ENCODE peak calls at places on chromosomes 16 and 17, in five cellular contexts. One of them, this sample, is unnamed.
A peak's percentile ranks its signal among the peaks of the same experiment; 100 is the strongest.

GRCh38 chr17:70552230-70552981 is 383.1 kb downstream of the KCNJ2 start:
- DNase-seq in NCI-H2171 treated with DMSO at 0.1 percent for 48 hours: peak; percentile 67
- DNase-seq in CD8-positive, alpha-beta T cell: no peak
- DNase-seq in RPMI7951: peak; percentile 34
- DNase-seq in stomach: no peak
- DNase-seq in this sample: peak; percentile 78

GRCh38 chr17:39908789-39909352 is 9.6 kb downstream of the GSDMB start:
- DNase-seq in NCI-H2171 treated with DMSO at 0.1 percent for 48 hours: no peak
- DNase-seq in CD8-positive, alpha-beta T cell: no peak
- DNase-seq in RPMI7951: no peak
- DNase-seq in stomach: no peak
- DNase-seq in this sample: no peak

GRCh38 chr17:45848868-45849535 is 4.3 kb downstream of the SPPL2C start:
- DNase-seq in NCI-H2171 treated with DMSO at 0.1 percent for 48 hours: no peak
- DNase-seq in CD8-positive, alpha-beta T cell: no peak
- DNase-seq in RPMI7951: no peak
- DNase-seq in stomach: no peak
- DNase-seq in this sample: peak; percentile 76

GRCh38 chr16:69762843-69763556 is 868 bp downstream of the WWP2 start:
- DNase-seq in NCI-H2171 treated with DMSO at 0.1 percent for 48 hours: no peak
- DNase-seq in CD8-positive, alpha-beta T cell: no peak
- DNase-seq in RPMI7951: peak; percentile 18
- DNase-seq in stomach: no peak
- DNase-seq in this sample: peak; percentile 26

GRCh38 chr17:42456223-42457106 is 2.2 kb upstream of the ATP6V0A1 start:
- DNase-seq in NCI-H2171 treated with DMSO at 0.1 percent for 48 hours: peak; percentile 23
- DNase-seq in CD8-positive, alpha-beta T cell: no peak
- DNase-seq in RPMI7951: peak; percentile 73
- DNase-seq in stomach: no peak
- DNase-seq in this sample: peak; percentile 78

GRCh38 chr16:19513377-19514053 is 8.4 kb downstream of the GDE1 start:
- DNase-seq in NCI-H2171 treated with DMSO at 0.1 percent for 48 hours: no peak
- DNase-seq in CD8-positive, alpha-beta T cell: no peak
- DNase-seq in RPMI7951: no peak
- DNase-seq in stomach: no peak
- DNase-seq in this sample: no peak

GRCh38 chr17:74386397-74386796 is 19.1 kb downstream of the GPR142 start:
- DNase-seq in NCI-H2171 treated with DMSO at 0.1 percent for 48 hours: no peak
- DNase-seq in CD8-positive, alpha-beta T cell: no peak
- DNase-seq in RPMI7951: peak; percentile 86
- DNase-seq in stomach: no peak
- DNase-seq in this sample: peak; percentile 9

GRCh38 chr17:28684963-28685362 is 23.0 kb downstream of the SUPT6H start:
- DNase-seq in NCI-H2171 treated with DMSO at 0.1 percent for 48 hours: peak; percentile 96
- DNase-seq in CD8-positive, alpha-beta T cell: no peak
- DNase-seq in RPMI7951: peak; percentile 51
- DNase-seq in stomach: no peak
- DNase-seq in this sample: peak; percentile 46

GRCh38 chr17:10871914-10872313 is 34.0 kb upstream of the PIRT start:
- DNase-seq in NCI-H2171 treated with DMSO at 0.1 percent for 48 hours: peak; percentile 60
- DNase-seq in CD8-positive, alpha-beta T cell: no peak
- DNase-seq in RPMI7951: no peak
- DNase-seq in stomach: peak; percentile 67
- DNase-seq in this sample: no peak

GRCh38 chr17:15255713-15256454 is 9.2 kb downstream of the PMP22 start:
- DNase-seq in NCI-H2171 treated with DMSO at 0.1 percent for 48 hours: no peak
- DNase-seq in CD8-positive, alpha-beta T cell: no peak
- DNase-seq in RPMI7951: peak; percentile 55
- DNase-seq in stomach: no peak
- DNase-seq in this sample: peak; percentile 59

GRCh38 chr16:12061336-12062055 is 85.0 kb downstream of the SNX29 start:
- DNase-seq in NCI-H2171 treated with DMSO at 0.1 percent for 48 hours: no peak
- DNase-seq in CD8-positive, alpha-beta T cell: no peak
- DNase-seq in RPMI7951: peak; percentile 54
- DNase-seq in stomach: no peak
- DNase-seq in this sample: peak; percentile 18

GRCh38 chr16:1042776-1043349 is 29.7 kb upstream of the SSTR5 start:
- DNase-seq in NCI-H2171 treated with DMSO at 0.1 percent for 48 hours: peak; percentile 21
- DNase-seq in CD8-positive, alpha-beta T cell: no peak
- DNase-seq in RPMI7951: no peak
- DNase-seq in stomach: no peak
- DNase-seq in this sample: no peak

GRCh38 chr17:61460796-61461585 is 8.8 kb downstream of the TBX4 start:
- DNase-seq in NCI-H2171 treated with DMSO at 0.1 percent for 48 hours: no peak
- DNase-seq in CD8-positive, alpha-beta T cell: no peak
- DNase-seq in RPMI7951: no peak
- DNase-seq in stomach: no peak
- DNase-seq in this sample: no peak

GRCh38 chr17:35797918-35798317 is 2.5 kb upstream of the MMP28 start:
- DNase-seq in NCI-H2171 treated with DMSO at 0.1 percent for 48 hours: no peak
- DNase-seq in CD8-positive, alpha-beta T cell: no peak
- DNase-seq in RPMI7951: no peak
- DNase-seq in stomach: no peak
- DNase-seq in this sample: no peak

GRCh38 chr16:2242598-2242997 is 6.4 kb downstream of the DNASE1L2 start:
- DNase-seq in NCI-H2171 treated with DMSO at 0.1 percent for 48 hours: no peak
- DNase-seq in CD8-positive, alpha-beta T cell: no peak
- DNase-seq in RPMI7951: no peak
- DNase-seq in stomach: no peak
- DNase-seq in this sample: no peak

GRCh38 chr17:72151565-72152391 is 31.0 kb downstream of the SOX9 start:
- DNase-seq in NCI-H2171 treated with DMSO at 0.1 percent for 48 hours: no peak
- DNase-seq in CD8-positive, alpha-beta T cell: no peak
- DNase-seq in RPMI7951: peak; percentile 98
- DNase-seq in stomach: peak; percentile 82
- DNase-seq in this sample: peak; percentile 95

GRCh38 chr16:53055603-53056527 is 1.1 kb downstream of the CHD9 start:
- DNase-seq in NCI-H2171 treated with DMSO at 0.1 percent for 48 hours: no peak
- DNase-seq in CD8-positive, alpha-beta T cell: no peak
- DNase-seq in RPMI7951: peak; percentile 74
- DNase-seq in stomach: no peak
- DNase-seq in this sample: peak; percentile 59

GRCh38 chr17:34584805-34585416 is 5.5 kb downstream of the TMEM132E start:
- DNase-seq in NCI-H2171 treated with DMSO at 0.1 percent for 48 hours: peak; percentile 37
- DNase-seq in CD8-positive, alpha-beta T cell: no peak
- DNase-seq in RPMI7951: peak; percentile 46
- DNase-seq in stomach: no peak
- DNase-seq in this sample: peak; percentile 6

GRCh38 chr16:66651474-66651765 is 45.1 kb downstream of the CMTM4 start:
- DNase-seq in NCI-H2171 treated with DMSO at 0.1 percent for 48 hours: no peak
- DNase-seq in CD8-positive, alpha-beta T cell: no peak
- DNase-seq in RPMI7951: peak; percentile 11
- DNase-seq in stomach: no peak
- DNase-seq in this sample: no peak

GRCh38 chr16:69311533-69312388 is 611 bp downstream of the VPS4A start:
- DNase-seq in NCI-H2171 treated with DMSO at 0.1 percent for 48 hours: peak; percentile 17
- DNase-seq in CD8-positive, alpha-beta T cell: no peak
- DNase-seq in RPMI7951: peak; percentile 36
- DNase-seq in stomach: peak; percentile 40
- DNase-seq in this sample: peak; percentile 29

GRCh38 chr16:12553191-12553590 is 250.5 kb downstream of the CPPED1 start:
- DNase-seq in NCI-H2171 treated with DMSO at 0.1 percent for 48 hours: no peak
- DNase-seq in CD8-positive, alpha-beta T cell: no peak
- DNase-seq in RPMI7951: no peak
- DNase-seq in stomach: no peak
- DNase-seq in this sample: no peak

GRCh38 chr17:45046536-45047125 is 4.8 kb downstream of the DCAKD start:
- DNase-seq in NCI-H2171 treated with DMSO at 0.1 percent for 48 hours: peak; percentile 95
- DNase-seq in CD8-positive, alpha-beta T cell: no peak
- DNase-seq in RPMI7951: no peak
- DNase-seq in stomach: no peak
- DNase-seq in this sample: no peak

GRCh38 chr16:24580665-24581064 is 41.3 kb downstream of the RBBP6 start:
- DNase-seq in NCI-H2171 treated with DMSO at 0.1 percent for 48 hours: no peak
- DNase-seq in CD8-positive, alpha-beta T cell: no peak
- DNase-seq in RPMI7951: peak; percentile 38
- DNase-seq in stomach: no peak
- DNase-seq in this sample: peak; percentile 44

GRCh38 chr16:55711959-55712876 is 56.4 kb downstream of the SLC6A2 start:
- DNase-seq in NCI-H2171 treated with DMSO at 0.1 percent for 48 hours: peak; percentile 84
- DNase-seq in CD8-positive, alpha-beta T cell: peak; percentile 70
- DNase-seq in RPMI7951: peak; percentile 41
- DNase-seq in stomach: peak; percentile 66
- DNase-seq in this sample: peak; percentile 63

GRCh38 chr16:10919003-10919351 is 23.3 kb downstream of the DEXI start:
- DNase-seq in NCI-H2171 treated with DMSO at 0.1 percent for 48 hours: no peak
- DNase-seq in CD8-positive, alpha-beta T cell: no peak
- DNase-seq in RPMI7951: no peak
- DNase-seq in stomach: no peak
- DNase-seq in this sample: no peak

GRCh38 chr17:76092526-76093413 is 10.8 kb downstream of the EXOC7 start:
- DNase-seq in NCI-H2171 treated with DMSO at 0.1 percent for 48 hours: no peak
- DNase-seq in CD8-positive, alpha-beta T cell: no peak
- DNase-seq in RPMI7951: no peak
- DNase-seq in stomach: no peak
- DNase-seq in this sample: peak; percentile 65

GRCh38 chr17:16273499-16273898 is 56.5 kb downstream of the PIGL start:
- DNase-seq in NCI-H2171 treated with DMSO at 0.1 percent for 48 hours: no peak
- DNase-seq in CD8-positive, alpha-beta T cell: no peak
- DNase-seq in RPMI7951: peak; percentile 77
- DNase-seq in stomach: no peak
- DNase-seq in this sample: no peak

GRCh38 chr16:13554643-13555042 is 365.3 kb upstream of the ERCC4 start:
- DNase-seq in NCI-H2171 treated with DMSO at 0.1 percent for 48 hours: no peak
- DNase-seq in CD8-positive, alpha-beta T cell: no peak
- DNase-seq in RPMI7951: no peak
- DNase-seq in stomach: no peak
- DNase-seq in this sample: no peak

GRCh38 chr17:9307313-9307998 is 268.2 kb downstream of the STX8 start:
- DNase-seq in NCI-H2171 treated with DMSO at 0.1 percent for 48 hours: no peak
- DNase-seq in CD8-positive, alpha-beta T cell: no peak
- DNase-seq in RPMI7951: no peak
- DNase-seq in stomach: no peak
- DNase-seq in this sample: no peak

GRCh38 chr17:81706232-81706611 is 3.1 kb downstream of the MRPL12 start:
- DNase-seq in NCI-H2171 treated with DMSO at 0.1 percent for 48 hours: no peak
- DNase-seq in CD8-positive, alpha-beta T cell: no peak
- DNase-seq in RPMI7951: no peak
- DNase-seq in stomach: no peak
- DNase-seq in this sample: no peak

GRCh38 chr17:80803451-80804428 is 187.9 kb upstream of the CHMP6 start:
- DNase-seq in NCI-H2171 treated with DMSO at 0.1 percent for 48 hours: no peak
- DNase-seq in CD8-positive, alpha-beta T cell: no peak
- DNase-seq in RPMI7951: no peak
- DNase-seq in stomach: no peak
- DNase-seq in this sample: no peak

GRCh38 chr16:19382084-19382801 is 35.4 kb upstream of the TMC5 start:
- DNase-seq in NCI-H2171 treated with DMSO at 0.1 percent for 48 hours: peak; percentile 79
- DNase-seq in CD8-positive, alpha-beta T cell: no peak
- DNase-seq in RPMI7951: no peak
- DNase-seq in stomach: peak; percentile 41
- DNase-seq in this sample: no peak

GRCh38 chr17:28620010-28620409 is 6.0 kb upstream of the RSKR start:
- DNase-seq in NCI-H2171 treated with DMSO at 0.1 percent for 48 hours: no peak
- DNase-seq in CD8-positive, alpha-beta T cell: no peak
- DNase-seq in RPMI7951: no peak
- DNase-seq in stomach: no peak
- DNase-seq in this sample: no peak

GRCh38 chr16:78961464-78961863 is 639.1 kb downstream of the MAF start:
- DNase-seq in NCI-H2171 treated with DMSO at 0.1 percent for 48 hours: no peak
- DNase-seq in CD8-positive, alpha-beta T cell: no peak
- DNase-seq in RPMI7951: no peak
- DNase-seq in stomach: no peak
- DNase-seq in this sample: no peak

GRCh38 chr17:41456206-41456605 is 11.0 kb downstream of the KRT32 start:
- DNase-seq in NCI-H2171 treated with DMSO at 0.1 percent for 48 hours: no peak
- DNase-seq in CD8-positive, alpha-beta T cell: no peak
- DNase-seq in RPMI7951: peak; percentile 42
- DNase-seq in stomach: no peak
- DNase-seq in this sample: no peak

GRCh38 chr16:66894948-66895696 is 14.8 kb downstream of the PDP2 start:
- DNase-seq in NCI-H2171 treated with DMSO at 0.1 percent for 48 hours: peak; percentile 53
- DNase-seq in CD8-positive, alpha-beta T cell: peak; percentile 60
- DNase-seq in RPMI7951: peak; percentile 75
- DNase-seq in stomach: peak; percentile 73
- DNase-seq in this sample: peak; percentile 89

GRCh38 chr16:2948807-2949704 is 15.0 kb upstream of the KREMEN2 start:
- DNase-seq in NCI-H2171 treated with DMSO at 0.1 percent for 48 hours: no peak
- DNase-seq in CD8-positive, alpha-beta T cell: no peak
- DNase-seq in RPMI7951: no peak
- DNase-seq in stomach: no peak
- DNase-seq in this sample: no peak

GRCh38 chr17:7235693-7236665 is 1.7 kb upstream of the DVL2 start:
- DNase-seq in NCI-H2171 treated with DMSO at 0.1 percent for 48 hours: no peak
- DNase-seq in CD8-positive, alpha-beta T cell: no peak
- DNase-seq in RPMI7951: no peak
- DNase-seq in stomach: no peak
- DNase-seq in this sample: no peak

This sample was measured in myocyte.